ENCODE peak calls at places on chromosomes 16 and 17, in four cellular contexts. One of them, this sample, is unnamed.

GRCh38 chr17:17676752-17677151 is 4.5 kb upstream of the RAI1 start:
- DNase-seq in IMR-90: no peak
- DNase-seq in H1: no peak
- DNase-seq in mesendoderm: no peak
- DNase-seq in this sample: no peak

GRCh38 chr17:81039854-81040758 is 5.2 kb downstream of the BAIAP2 start:
- DNase-seq in IMR-90: peak
- DNase-seq in H1: no peak
- DNase-seq in mesendoderm: no peak
- DNase-seq in this sample: no peak

GRCh38 chr17:21282231-21282630 is 2.3 kb upstream of the MAP2K3 start:
- DNase-seq in mesendoderm: peak
- DNase-seq in H1: no peak
- DNase-seq in IMR-90: peak
- DNase-seq in this sample: no peak

GRCh38 chr16:85515830-85516397 is 97.2 kb upstream of the GSE1 start:
- DNase-seq in IMR-90: no peak
- DNase-seq in H1: no peak
- DNase-seq in mesendoderm: no peak
- DNase-seq in this sample: no peak

GRCh38 chr17:63474174-63474913 is 2.5 kb upstream of the ACE start:
- DNase-seq in H1: no peak
- DNase-seq in IMR-90: no peak
- DNase-seq in mesendoderm: no peak
- DNase-seq in this sample: no peak

GRCh38 chr16:31474173-31474714 is 2.3 kb downstream of the TGFB1I1 start:
- DNase-seq in H1: no peak
- DNase-seq in mesendoderm: peak
- DNase-seq in IMR-90: peak
- DNase-seq in this sample: no peak

GRCh38 chr16:70652322-70652721 is 6.0 kb downstream of the IL34 start:
- DNase-seq in H1: no peak
- DNase-seq in IMR-90: no peak
- DNase-seq in mesendoderm: no peak
- DNase-seq in this sample: no peak

GRCh38 chr16:56343661-56344517 is 81.5 kb downstream of the AMFR start:
- DNase-seq in IMR-90: no peak
- DNase-seq in mesendoderm: no peak
- DNase-seq in H1: no peak
- DNase-seq in this sample: no peak

GRCh38 chr17:72972263-72972951 is 120.1 kb downstream of the SLC39A11 start:
- DNase-seq in IMR-90: no peak
- DNase-seq in mesendoderm: no peak
- DNase-seq in H1: no peak
- DNase-seq in this sample: no peak

GRCh38 chr17:79160980-79161621 is 86.5 kb downstream of the ENGASE start:
- DNase-seq in H1: no peak
- DNase-seq in mesendoderm: peak
- DNase-seq in IMR-90: no peak
- DNase-seq in this sample: peak

GRCh38 chr16:11677451-11677951 is 9.2 kb downstream of the SNN start:
- DNase-seq in H1: no peak
- DNase-seq in mesendoderm: no peak
- DNase-seq in IMR-90: peak
- DNase-seq in this sample: no peak

GRCh38 chr16:54651851-54652770 is 278.6 kb upstream of the IRX5 start:
- DNase-seq in IMR-90: no peak
- DNase-seq in mesendoderm: no peak
- DNase-seq in H1: no peak
- DNase-seq in this sample: no peak

GRCh38 chr17:76268015-76268749 is 3.0 kb downstream of the UBALD2 start:
- DNase-seq in IMR-90: peak
- DNase-seq in H1: no peak
- DNase-seq in mesendoderm: peak
- DNase-seq in this sample: no peak

GRCh38 chr17:76270770-76271668 is 5.9 kb downstream of the UBALD2 start:
- DNase-seq in H1: no peak
- DNase-seq in IMR-90: no peak
- DNase-seq in mesendoderm: no peak
- DNase-seq in this sample: no peak

GRCh38 chr17:76267051-76267576 is 2.0 kb downstream of the UBALD2 start:
- DNase-seq in IMR-90: no peak
- DNase-seq in mesendoderm: no peak
- DNase-seq in H1: no peak
- DNase-seq in this sample: no peak

GRCh38 chr17:76270127-76270592 is 5.0 kb downstream of the UBALD2 start:
- DNase-seq in mesendoderm: no peak
- DNase-seq in H1: no peak
- DNase-seq in IMR-90: no peak
- DNase-seq in this sample: no peak

DNA sequence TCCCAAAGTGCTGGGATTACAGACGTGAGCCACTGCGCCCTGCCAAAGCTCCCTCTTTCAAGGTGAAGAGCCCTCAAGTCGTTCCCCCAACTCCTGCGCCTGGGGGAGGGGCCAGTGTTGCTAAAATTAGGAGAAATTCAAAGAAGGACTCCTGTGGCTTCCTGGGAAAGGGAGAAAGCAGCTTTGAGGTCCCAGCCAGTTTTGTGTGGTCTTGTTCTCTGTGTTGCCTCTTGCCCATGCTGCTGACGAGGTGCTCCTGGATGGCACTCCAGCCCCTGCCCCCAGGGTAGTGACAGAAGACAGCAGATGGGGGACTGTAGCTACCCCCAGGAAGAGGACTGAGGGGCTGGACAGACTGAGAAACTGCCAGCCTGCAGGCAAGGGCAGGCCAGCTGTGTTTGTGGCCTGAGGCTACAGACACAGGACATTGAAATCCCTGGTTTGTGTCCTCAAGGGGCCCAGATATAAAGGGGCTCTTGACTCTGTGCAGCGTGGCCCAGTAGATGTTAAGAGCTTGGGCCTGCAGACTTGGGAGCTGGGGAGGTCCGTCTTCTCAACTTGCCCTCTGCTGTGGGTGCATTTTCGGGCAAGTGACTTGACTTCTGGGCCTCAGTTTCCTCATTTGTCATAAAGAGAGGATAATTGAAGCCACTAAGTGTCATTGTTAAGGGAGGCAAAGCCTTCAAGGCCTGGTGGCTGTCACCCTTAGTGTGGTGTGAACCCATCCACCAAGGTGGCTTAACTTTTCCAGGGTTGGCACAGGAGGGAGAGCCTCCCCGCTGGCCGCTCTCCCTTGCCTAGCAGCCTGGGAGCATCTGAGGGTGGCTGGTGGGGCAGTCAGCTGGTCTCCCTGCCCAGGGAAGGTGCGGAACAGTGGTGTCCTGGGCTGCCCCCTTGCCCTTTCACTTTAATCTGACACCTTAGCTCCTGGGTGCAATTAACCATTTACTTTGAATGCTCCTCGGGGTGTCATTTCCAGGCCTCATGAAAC is 4.1 kb downstream of the UBALD2 start:
- DNase-seq in IMR-90: no peak
- DNase-seq in mesendoderm: no peak
- DNase-seq in H1: no peak
- DNase-seq in this sample: no peak
- H3K56ac ChIP-seq in IMR-90: no peak
- H3K56ac ChIP-seq in mesendoderm: peak
- H3K56ac ChIP-seq in H1: no peak
- H3K56ac ChIP-seq in this sample: no peak

GRCh38 chr17:1485311-1485747 is 7.2 kb downstream of the MYO1C start:
- DNase-seq in mesendoderm: peak
- DNase-seq in IMR-90: no peak
- DNase-seq in H1: no peak
- DNase-seq in this sample: peak

GRCh38 chr17:1484586-1485310 is 7.7 kb downstream of the MYO1C start:
- DNase-seq in mesendoderm: peak
- DNase-seq in H1: peak
- DNase-seq in IMR-90: no peak
- DNase-seq in this sample: peak

GRCh38 chr17:1482686-1483445 is 9.6 kb downstream of the MYO1C start:
- DNase-seq in IMR-90: no peak
- DNase-seq in mesendoderm: peak
- DNase-seq in H1: no peak
- DNase-seq in this sample: no peak

GRCh38 chr17:1485748-1486376 is 6.6 kb downstream of the MYO1C start:
- DNase-seq in IMR-90: peak
- DNase-seq in mesendoderm: peak
- DNase-seq in H1: peak
- DNase-seq in this sample: peak

DNA sequence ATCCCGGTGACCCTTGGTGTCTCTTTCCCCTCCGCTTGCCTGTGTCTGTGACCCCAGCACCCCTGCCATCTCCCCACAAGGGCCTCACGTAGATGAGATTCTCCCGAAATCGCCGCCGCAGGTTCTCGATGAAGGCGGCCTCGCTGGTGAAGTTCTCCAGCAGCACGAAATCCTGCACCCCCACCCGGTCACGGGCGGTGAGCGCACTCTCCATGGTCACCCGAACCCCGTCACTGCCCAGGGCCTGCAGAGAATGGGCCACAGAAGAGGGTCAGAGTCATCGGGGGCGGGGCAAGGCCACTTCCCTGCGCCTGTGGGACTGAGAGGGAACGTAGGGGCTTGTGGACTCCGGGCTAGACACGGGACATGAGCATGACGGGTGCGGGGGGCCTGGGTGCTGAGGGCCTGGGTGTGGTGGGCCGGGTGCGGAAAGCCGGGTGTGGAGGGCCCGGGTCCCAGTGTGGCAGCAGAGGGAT is 8.4 kb downstream of the MYO1C start:
- DNase-seq in mesendoderm: no peak
- DNase-seq in H1: no peak
- DNase-seq in IMR-90: no peak
- DNase-seq in this sample: peak
- H3K56ac ChIP-seq in mesendoderm: peak
- H3K56ac ChIP-seq in H1: no peak
- H3K56ac ChIP-seq in IMR-90: no peak
- H3K56ac ChIP-seq in this sample: no peak

DNA sequence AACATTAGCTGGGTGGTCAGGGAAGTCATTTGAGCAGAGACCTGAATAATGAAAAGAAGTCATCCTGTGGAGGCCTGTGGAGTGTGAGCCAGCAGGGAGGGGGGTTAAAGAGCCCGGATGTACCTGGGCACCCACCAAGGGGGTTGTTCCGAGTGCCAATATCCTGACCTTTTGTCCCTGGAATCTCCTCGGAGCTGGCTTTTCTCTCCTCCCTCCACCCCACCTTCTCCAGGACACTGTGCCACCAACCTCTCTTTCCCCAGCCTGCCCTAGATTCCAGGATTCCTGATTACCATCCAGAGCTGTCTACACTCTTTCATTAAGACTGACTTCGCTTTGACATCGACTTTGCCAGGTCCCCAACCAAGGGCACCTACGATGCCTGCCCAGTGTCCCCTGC is 6.3 kb downstream of the SHBG start:
- DNase-seq in IMR-90: no peak
- DNase-seq in mesendoderm: no peak
- DNase-seq in H1: no peak
- DNase-seq in this sample: peak
- H3K56ac ChIP-seq in IMR-90: no peak
- H3K56ac ChIP-seq in mesendoderm: peak
- H3K56ac ChIP-seq in H1: no peak
- H3K56ac ChIP-seq in this sample: no peak

DNA sequence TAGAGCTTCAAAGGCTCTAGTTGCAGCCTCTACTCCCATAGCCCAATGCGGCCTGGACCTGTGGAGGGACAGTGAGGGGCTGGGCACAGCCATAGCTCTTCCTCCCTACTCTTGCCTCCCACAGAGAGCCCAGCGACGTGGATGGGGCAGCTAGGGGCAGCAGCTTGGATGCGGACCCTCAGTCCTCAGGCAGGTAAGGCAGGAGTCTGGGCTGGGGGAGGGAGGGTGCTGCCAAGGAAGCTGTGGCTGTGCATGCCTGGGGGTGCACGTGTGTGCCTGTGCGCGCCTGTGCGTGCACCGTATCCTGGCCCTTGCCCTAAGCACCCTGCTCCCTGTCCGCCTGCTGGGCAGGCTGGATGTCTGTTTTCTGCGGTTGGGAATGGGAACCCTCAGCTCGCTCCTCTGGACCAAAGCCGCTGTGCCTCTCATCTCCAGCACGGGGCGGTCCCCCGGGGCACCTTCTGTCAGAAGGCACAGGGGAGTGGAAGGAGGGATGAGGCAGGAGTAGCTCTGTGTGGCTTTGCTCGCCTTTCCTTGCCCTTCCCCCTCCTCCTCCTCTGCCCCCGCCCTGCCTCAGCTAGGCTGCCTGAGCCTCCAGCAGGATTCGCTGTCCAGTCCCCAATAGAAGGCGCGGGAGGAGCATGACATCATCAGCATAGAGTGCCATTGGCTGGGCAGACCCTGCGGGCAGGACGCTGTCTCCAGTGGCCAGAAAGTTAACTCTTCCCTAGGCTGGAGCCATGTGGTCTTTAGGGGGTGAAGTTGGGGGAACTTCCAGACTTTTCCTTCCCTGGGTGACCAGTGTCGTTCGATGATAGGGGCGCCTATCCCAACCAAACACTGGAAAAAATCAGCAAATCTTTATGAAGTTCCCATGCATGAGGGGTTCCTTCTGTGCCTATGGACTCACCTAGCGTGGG is 797 bp downstream of the PRCD start:
- DNase-seq in H1: peak
- DNase-seq in IMR-90: peak
- DNase-seq in mesendoderm: peak
- DNase-seq in this sample: peak
- H3K56ac ChIP-seq in H1: no peak
- H3K56ac ChIP-seq in IMR-90: peak
- H3K56ac ChIP-seq in mesendoderm: peak
- H3K56ac ChIP-seq in this sample: no peak